ENCODE peak calls at places on chromosomes 11 and 22, in four cellular contexts. G, Q, V and X are unnamed samples.

GRCh38 chr11:84993386-84993785 is 633.8 kb downstream of the DLG2 start:
- DNase-seq in G (no peak), Q (peak), V (peak), X (no peak)

GRCh38 chr11:58391879-58392278 is 14.8 kb downstream of the OR5B3 start:
- DNase-seq in G (no peak), Q (no peak), V (no peak), X (no peak)

GRCh38 chr11:61539009-61539408 is 30.5 kb downstream of the LRRC10B start:
- DNase-seq in G (no peak), Q (no peak), V (no peak), X (no peak)

GRCh38 chr11:69215216-69215615 is 59.5 kb downstream of the SMIM38 start:
- DNase-seq in G (no peak), Q (no peak), V (no peak), X (no peak)

GRCh38 chr11:124798991-124799383 is 1.2 kb downstream of the MSANTD2 start:
- DNase-seq in G (peak), Q (no peak), V (peak), X (peak)

GRCh38 chr22:30251661-30252226 is 5.2 kb upstream of the LIF start:
- DNase-seq in G (peak), Q (no peak), V (peak), X (peak)

GRCh38 chr11:58567889-58568512 is 7.7 kb downstream of the LPXN start:
- DNase-seq in G (peak), Q (peak), V (peak), X (peak)

GRCh38 chr11:128210148-128210940 is 377.0 kb downstream of the ETS1 start:
- DNase-seq in G (peak), Q (no peak), V (peak), X (peak)

GRCh38 chr22:47329727-47330653 is 567.5 kb downstream of the TBC1D22A start:
- DNase-seq in G (no peak), Q (no peak), V (no peak), X (no peak)

GRCh38 chr11:72573380-72573949 is 100.8 kb downstream of the PDE2A start:
- DNase-seq in G (peak), Q (peak), V (peak), X (no peak)

GRCh38 chr11:83156150-83156995 is 558 bp upstream of the PCF11 start:
- DNase-seq in G (no peak), Q (peak), V (peak), X (peak)

GRCh38 chr11:11407065-11407737 is 54.2 kb upstream of the CSNK2A3 start:
- DNase-seq in G (no peak), Q (no peak), V (no peak), X (no peak)

GRCh38 chr11:65663634-65664200 is 1.0 kb upstream of the RELA start:
- DNase-seq in G (no peak), Q (peak), V (peak), X (no peak)

GRCh38 chr11:86243377-86243776 is 1.2 kb upstream of the EED start:
- DNase-seq in G (no peak), Q (no peak), V (no peak), X (no peak)

GRCh38 chr11:76592961-76593360 is 77.6 kb downstream of the LRRC32 start:
- DNase-seq in G (no peak), Q (no peak), V (no peak), X (no peak)

GRCh38 chr11:47044112-47044511 is 107.6 kb downstream of the CSTPP1 start:
- DNase-seq in G (no peak), Q (no peak), V (no peak), X (no peak)

GRCh38 chr11:725624-726202 is 19.7 kb downstream of the EPS8L2 start:
- DNase-seq in G (no peak), Q (no peak), V (no peak), X (no peak)

GRCh38 chr11:22920939-22921565 is 60.8 kb upstream of the CCDC179 start:
- DNase-seq in G (peak), Q (peak), V (peak), X (no peak)

GRCh38 chr11:61897387-61898246 is 6.3 kb upstream of the FADS3 start:
- DNase-seq in G (peak), Q (peak), V (peak), X (peak)

GRCh38 chr11:9577551-9577950 is 4.1 kb downstream of the WEE1 start:
- DNase-seq in G (peak), Q (no peak), V (peak), X (no peak)

GRCh38 chr11:15127341-15127740 is 12.6 kb downstream of the INSC start:
- DNase-seq in G (peak), Q (no peak), V (peak), X (peak)

GRCh38 chr11:63505857-63506528 is at the start of gene LGALS12:
- DNase-seq in G (no peak), Q (no peak), V (peak), X (no peak)

GRCh38 chr11:63813563-63814382 is 517 bp downstream of the SPINDOC start:
- DNase-seq in G (peak), Q (peak), V (peak), X (no peak)

GRCh38 chr11:9760180-9760550 is 96.3 kb downstream of the SWAP70 start:
- DNase-seq in G (peak), Q (no peak), V (peak), X (peak)

GRCh38 chr11:120710354-120711187 is 199.0 kb downstream of the GRIK4 start:
- DNase-seq in G (peak), Q (no peak), V (peak), X (peak)

GRCh38 chr11:93510196-93510898 is 32.8 kb downstream of the SMCO4 start:
- DNase-seq in G (no peak), Q (no peak), V (no peak), X (no peak)

GRCh38 chr11:111797145-111797581 is 31.0 kb upstream of the PPP2R1B start:
- DNase-seq in G (no peak), Q (no peak), V (peak), X (peak)

GRCh38 chr11:65796726-65797601 is 10.1 kb downstream of the OVOL1 start:
- DNase-seq in G (no peak), Q (no peak), V (no peak), X (no peak)

GRCh38 chr11:115257286-115258077 is 246.7 kb downstream of the CADM1 start:
- DNase-seq in G (no peak), Q (no peak), V (no peak), X (no peak)

GRCh38 chr11:129605815-129606214 is 209.8 kb upstream of the TMEM45B start:
- DNase-seq in G (no peak), Q (no peak), V (no peak), X (no peak)

GRCh38 chr11:13098890-13099289 is 89.8 kb downstream of the RASSF10 start:
- DNase-seq in G (no peak), Q (no peak), V (no peak), X (peak)

GRCh38 chr22:19875531-19876313 is 21.0 kb upstream of the GNB1L start:
- DNase-seq in G (peak), Q (peak), V (peak), X (no peak)

GRCh38 chr22:34243023-34243422 is 322.7 kb upstream of the LARGE1 start:
- DNase-seq in G (no peak), Q (no peak), V (no peak), X (no peak)

GRCh38 chr11:11960687-11961086 is 47.7 kb downstream of the DKK3 start:
- DNase-seq in G (no peak), Q (no peak), V (peak), X (no peak)

GRCh38 chr11:12008790-12009616 is 577 bp upstream of the DKK3 start:
- DNase-seq in G (no peak), Q (peak), V (peak), X (no peak)

GRCh38 chr22:24417901-24418641 is 9.3 kb upstream of the ADORA2A start:
- DNase-seq in G (no peak), Q (no peak), V (peak), X (no peak)

GRCh38 chr22:30883586-30884145 is 84.9 kb downstream of the MORC2 start:
- DNase-seq in G (no peak), Q (no peak), V (no peak), X (no peak)